ENCODE peak calls at places on chromosomes 13 and 19, in five cellular contexts. D is neural crest cell, K is left lung, X is C1 segment of cervical spinal cord, Z is Daoy. O is an unnamed sample.

GRCh38 chr13:43776680-43777079 is 10.1 kb downstream of the ENOX1 start:
- DNase-seq in K (no peak), D (no peak), X (no peak), Z (peak), O (no peak)

GRCh38 chr19:30792561-30793505 is 420.6 kb downstream of the ZNF536 start:
- DNase-seq in D (no peak), K (no peak), Z (no peak), X (no peak), O (no peak)

GRCh38 chr19:16566161-16566560 is 6.1 kb downstream of the SLC35E1 start:
- DNase-seq in X (no peak), D (no peak), Z (no peak), K (no peak), O (peak)

GRCh38 chr13:98239156-98240076 is 62.3 kb upstream of the RNF113B start:
- DNase-seq in D (no peak), K (no peak), Z (no peak), X (no peak), O (no peak)

GRCh38 chr13:93708323-93709075 is 481.9 kb downstream of the GPC6 start:
- DNase-seq in Z (no peak), X (no peak), K (no peak), D (no peak), O (no peak)

GRCh38 chr19:1063909-1064660 is 2.9 kb upstream of the ARHGAP45 start:
- DNase-seq in D (no peak), K (no peak), X (no peak), Z (no peak), O (peak)

GRCh38 chr13:91399189-91400093 is 1.0 kb downstream of the GPC5 start:
- DNase-seq in K (no peak), D (peak), Z (no peak), X (no peak), O (no peak)

GRCh38 chr19:4730740-4731171 is 7.1 kb upstream of the DPP9 start:
- DNase-seq in K (no peak), Z (peak), D (peak), X (no peak), O (no peak)

GRCh38 chr19:55390461-55390880 is 4.7 kb downstream of the RPL28 start:
- DNase-seq in X (no peak), D (no peak), Z (peak), K (no peak), O (no peak)

GRCh38 chr13:39565036-39565949 is 37.7 kb downstream of the LHFPL6 start:
- DNase-seq in X (no peak), D (no peak), Z (peak), K (no peak), O (no peak)

GRCh38 chr13:31195616-31196015 is 4.2 kb upstream of the B3GLCT start:
- DNase-seq in X (no peak), D (no peak), Z (no peak), K (no peak), O (no peak)

GRCh38 chr19:49119411-49120324 is at the start of gene PPFIA3:
- DNase-seq in D (peak), K (peak), Z (peak), X (peak), O (peak)

GRCh38 chr19:16206046-16206605 is 8.4 kb downstream of the AP1M1 start:
- DNase-seq in X (no peak), K (no peak), Z (no peak), D (no peak), O (peak)

GRCh38 chr13:100835695-100836094 is 161.1 kb upstream of the TMTC4 start:
- DNase-seq in Z (no peak), X (no peak), K (no peak), D (no peak), O (no peak)

GRCh38 chr13:112981361-112981905 is 12.4 kb downstream of the MCF2L start:
- DNase-seq in D (no peak), Z (no peak), X (no peak), K (no peak), O (no peak)

GRCh38 chr13:52815330-52815729 is 33.1 kb downstream of the PCDH8 start:
- DNase-seq in Z (peak), D (no peak), X (no peak), K (no peak), O (no peak)

GRCh38 chr19:39315933-39316332 is 4.7 kb downstream of the LRFN1 start:
- DNase-seq in D (no peak), Z (no peak), X (no peak), K (no peak), O (no peak)

GRCh38 chr19:38362076-38362945 is 12.1 kb upstream of the PSMD8 start:
- DNase-seq in D (peak), X (peak), K (peak), Z (peak), O (peak)

GRCh38 chr13:76836311-76836710 is 49.9 kb downstream of the KCTD12 start:
- DNase-seq in X (no peak), D (no peak), Z (peak), K (no peak), O (no peak)

GRCh38 chr19:40908981-40909380 is 26.9 kb upstream of the CYP2A7 start:
- DNase-seq in Z (no peak), K (no peak), X (no peak), D (no peak), O (no peak)

GRCh38 chr13:46382224-46382623 is 4.8 kb downstream of the RUBCNL start:
- DNase-seq in K (no peak), X (no peak), Z (no peak), D (no peak), O (no peak)

GRCh38 chr19:17590780-17591688 is 35.6 kb downstream of the COLGALT1 start:
- DNase-seq in D (no peak), X (no peak), K (no peak), Z (no peak), O (no peak)

GRCh38 chr19:3046621-3047306 is 15.5 kb downstream of the TLE5 start:
- DNase-seq in K (no peak), Z (no peak), D (no peak), X (no peak), O (no peak)

GRCh38 chr13:103100795-103101194 is 34.6 kb upstream of the SLC10A2 start:
- DNase-seq in K (no peak), D (no peak), X (no peak), Z (no peak), O (no peak)

GRCh38 chr19:44657211-44657921 is 13.7 kb downstream of the PVR start:
- DNase-seq in D (peak), K (peak), X (no peak), Z (peak), O (peak)

GRCh38 chr13:99124695-99125334 is 75.8 kb upstream of the UBAC2 start:
- DNase-seq in D (no peak), Z (peak), X (no peak), K (no peak), O (no peak)

GRCh38 chr19:33266971-33267484 is 35.3 kb downstream of the CEBPA start:
- DNase-seq in D (no peak), Z (no peak), K (no peak), X (no peak), O (peak)

GRCh38 chr19:55189424-55189823 is 9.3 kb upstream of the SYT5 start:
- DNase-seq in Z (peak), D (no peak), K (no peak), X (no peak), O (no peak)